ENCODE peak calls at places on chromosomes 1 and 21, in four cellular contexts. C, H, B and S are unnamed samples.

GRCh38 chr21:45363921-45364463 is 41.0 kb upstream of the COL18A1 start:
- DNase-seq in C (peak), H (peak), B (peak), S (peak)

GRCh38 chr1:151062738-151063371 is 2.7 kb downstream of the MLLT11 start:
- DNase-seq in C (peak), H (no peak), B (peak), S (no peak)

GRCh38 chr21:38042246-38042645 is 126.0 kb upstream of the KCNJ6 start:
- DNase-seq in C (no peak), H (no peak), B (no peak), S (no peak)

GRCh38 chr1:86939406-86939805 is 25.0 kb downstream of the HS2ST1 start:
- DNase-seq in C (no peak), H (no peak), B (no peak), S (no peak)

GRCh38 chr1:51414811-51415210 is 84.4 kb upstream of the TTC39A start:
- DNase-seq in C (no peak), H (no peak), B (no peak), S (no peak)

GRCh38 chr1:23791434-23792047 is 596 bp downstream of the LYPLA2 start:
- DNase-seq in C (no peak), H (peak), B (no peak), S (no peak)

GRCh38 chr1:98121661-98122060 is 200.8 kb upstream of the DPYD start:
- DNase-seq in C (no peak), H (no peak), B (no peak), S (no peak)

GRCh38 chr1:22190251-22190650 is 47.4 kb upstream of the WNT4 start:
- DNase-seq in C (no peak), H (no peak), B (no peak), S (no peak)

GRCh38 chr1:30856260-30856790 is 52.2 kb downstream of the SDC3 start:
- DNase-seq in C (peak), H (no peak), B (peak), S (no peak)

GRCh38 chr1:206477581-206478380 is 7.5 kb downstream of the IKBKE start:
- DNase-seq in C (no peak), H (peak), B (no peak), S (no peak)

GRCh38 chr1:185342672-185343259 is 25.7 kb upstream of the IVNS1ABP start:
- DNase-seq in C (no peak), H (no peak), B (no peak), S (no peak)

GRCh38 chr1:21672478-21673276 is 3.5 kb upstream of the RAP1GAP start:
- DNase-seq in C (no peak), H (no peak), B (peak), S (no peak)

GRCh38 chr1:193251950-193252349 is 65.5 kb upstream of the B3GALT2 start:
- DNase-seq in C (no peak), H (no peak), B (no peak), S (no peak)

GRCh38 chr1:3852091-3852490 is 4.9 kb downstream of the CEP104 start:
- DNase-seq in C (no peak), H (no peak), B (no peak), S (no peak)

GRCh38 chr1:22291494-22291893 is 148.6 kb upstream of the WNT4 start:
- DNase-seq in C (no peak), H (no peak), B (no peak), S (peak)

DNA sequence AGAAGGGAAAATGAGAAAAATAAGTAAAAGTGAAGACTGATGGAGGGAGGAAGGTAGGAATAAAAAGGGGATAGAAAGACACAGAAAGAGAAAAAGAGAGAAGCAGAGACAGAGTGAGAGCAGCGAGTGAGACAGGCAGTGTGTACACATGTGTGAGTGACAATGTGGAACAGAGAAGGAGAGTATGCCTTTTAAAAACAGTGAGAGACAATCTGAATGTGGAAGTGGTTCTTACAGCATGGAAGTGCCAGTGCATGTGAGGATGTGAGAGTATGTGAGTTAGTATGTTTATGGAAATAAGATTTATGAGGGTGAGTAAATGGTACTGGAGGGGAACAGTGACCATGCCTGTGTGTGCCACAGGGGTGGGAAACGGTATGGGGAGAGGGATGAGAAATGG is 1.2 kb downstream of the NEGR1 start:
- DNase-seq in C (peak), H (no peak), B (peak), S (no peak)
- H3K4me3 ChIP-seq in C (peak), H (peak), B (peak), S (peak)

GRCh38 chr1:222098382-222098781 is 356.5 kb upstream of the DUSP10 start:
- DNase-seq in C (no peak), H (no peak), B (no peak), S (no peak)
- TF ChIP-seq CTCF in C (no peak), H (no peak), B (no peak), S (no peak)

GRCh38 chr1:159168043-159168442 is 3.4 kb upstream of the CADM3 start:
- DNase-seq in C (no peak), H (no peak), B (no peak), S (no peak)

GRCh38 chr1:159172599-159173291 is 1.3 kb downstream of the CADM3 start:
- DNase-seq in C (no peak), H (peak), B (peak), S (no peak)

GRCh38 chr1:159171254-159171687 is at the start of gene CADM3:
- DNase-seq in C (no peak), H (peak), B (no peak), S (no peak)

GRCh38 chr1:159171688-159172501 is 480 bp downstream of the CADM3 start:
- DNase-seq in C (no peak), H (peak), B (no peak), S (no peak)

GRCh38 chr1:159170639-159171038 is 776 bp upstream of the CADM3 start:
- DNase-seq in C (peak), H (no peak), B (peak), S (no peak)
- H3K4me3 ChIP-seq in C (no peak), H (no peak), B (no peak), S (no peak)

GRCh38 chr1:154624756-154625643 is 17.0 kb upstream of the ADAR start:
- DNase-seq in C (peak), H (no peak), B (peak), S (no peak)
- TF ChIP-seq CTCF in C (no peak), H (no peak), B (no peak), S (no peak)

GRCh38 chr1:225941220-225941948 is at the start of gene LEFTY2:
- DNase-seq in C (no peak), H (no peak), B (no peak), S (no peak)
- H3K4me3 ChIP-seq in C (no peak), H (no peak), B (no peak), S (peak)

GRCh38 chr1:79791488-79792211 is 785.1 kb upstream of the ADGRL4 start:
- DNase-seq in C (peak), H (no peak), B (no peak), S (no peak)

GRCh38 chr1:79785964-79786363 is 779.4 kb upstream of the ADGRL4 start:
- DNase-seq in C (no peak), H (no peak), B (no peak), S (no peak)

GRCh38 chr1:79787631-79788030 is 781.1 kb upstream of the ADGRL4 start:
- DNase-seq in C (no peak), H (no peak), B (no peak), S (no peak)

GRCh38 chr1:79792212-79792575 is 785.7 kb upstream of the ADGRL4 start:
- DNase-seq in C (peak), H (no peak), B (peak), S (no peak)

DNA sequence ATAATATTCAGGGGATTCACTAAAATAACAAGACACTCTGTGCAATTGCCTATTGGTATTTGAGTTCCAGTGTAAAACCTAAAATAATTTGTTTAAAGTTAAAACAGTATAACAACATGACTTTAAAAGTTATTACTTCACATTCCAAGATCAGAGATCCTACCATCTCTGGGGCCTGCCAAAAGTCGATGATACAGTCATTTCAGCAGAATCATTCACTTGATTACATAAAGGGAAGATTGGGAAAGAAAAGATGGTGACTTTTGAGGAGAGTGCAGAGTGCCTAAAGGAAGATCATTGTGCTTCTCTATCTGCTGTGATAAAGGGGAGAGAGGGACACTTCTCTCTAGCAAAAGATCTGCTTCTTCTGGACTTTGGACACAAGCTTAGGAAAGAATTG is 784.4 kb upstream of the ADGRL4 start:
- DNase-seq in C (peak), H (no peak), B (peak), S (no peak)
- TF ChIP-seq CTCF in C (no peak), H (no peak), B (no peak), S (no peak)

GRCh38 chr1:218347713-218348627 is 2.8 kb downstream of the TGFB2 start:
- DNase-seq in C (peak), H (no peak), B (peak), S (no peak)

GRCh38 chr1:218350022-218350525 is 4.9 kb downstream of the TGFB2 start:
- DNase-seq in C (no peak), H (no peak), B (no peak), S (no peak)

GRCh38 chr1:218349365-218350021 is 4.4 kb downstream of the TGFB2 start:
- DNase-seq in C (no peak), H (no peak), B (no peak), S (no peak)

GRCh38 chr1:218347316-218347712 is 2.2 kb downstream of the TGFB2 start:
- DNase-seq in C (peak), H (peak), B (no peak), S (no peak)

GRCh38 chr1:218348628-218349185 is 3.6 kb downstream of the TGFB2 start:
- DNase-seq in C (no peak), H (no peak), B (no peak), S (no peak)
- H3K4me3 ChIP-seq in C (peak), H (peak), B (no peak), S (peak)

GRCh38 chr1:33181038-33181861 is 593 bp downstream of the TRIM62 start:
- DNase-seq in C (peak), H (peak), B (peak), S (no peak)
- TF ChIP-seq CTCF in C (no peak), H (no peak), B (no peak), S (no peak)

GRCh38 chr1:145891587-145892485 is 6.2 kb upstream of the ANKRD35 start:
- DNase-seq in C (peak), H (peak), B (peak), S (peak)
- H3K4me3 ChIP-seq in C (peak), H (peak), B (no peak), S (peak)